ENCODE peak calls at places on chromosomes 3 and 15, in five cellular contexts. I is uterus, Q is IMR-90, P is GM12892, M is H1. J is an unnamed sample.

GRCh38 chr3:53860196-53860595 is 13.8 kb downstream of the IL17RB start:
- DNase-seq in I (no peak), Q (no peak), P (no peak), M (no peak), J (no peak)

GRCh38 chr15:101329309-101329863 is 34.3 kb upstream of the SNRPA1 start:
- DNase-seq in I (no peak), Q (no peak), P (no peak), M (no peak), J (no peak)

GRCh38 chr3:169627789-169628188 is 35.7 kb downstream of the MECOM start:
- DNase-seq in I (no peak), Q (no peak), P (no peak), M (no peak), J (no peak)

GRCh38 chr3:195907730-195908438 is 467 bp downstream of the TNK2 start:
- DNase-seq in I (no peak), Q (no peak), P (no peak), M (no peak), J (peak)

GRCh38 chr15:100114100-100114499 is 227.7 kb downstream of the ADAMTS17 start:
- DNase-seq in I (peak), Q (peak), P (no peak), M (no peak), J (peak)

GRCh38 chr15:35289029-35289617 is 204.0 kb upstream of the NANOGP8 start:
- DNase-seq in I (no peak), Q (peak), P (no peak), M (no peak), J (no peak)

GRCh38 chr3:46898321-46899150 is 21.0 kb downstream of the PTH1R start:
- DNase-seq in I (no peak), Q (no peak), P (no peak), M (peak), J (peak)

GRCh38 chr3:190601597-190601996 is 87.7 kb downstream of the IL1RAP start:
- DNase-seq in I (no peak), Q (no peak), P (no peak), M (no peak), J (peak)

GRCh38 chr3:31858439-31858838 is 122.6 kb downstream of the OSBPL10 start:
- DNase-seq in I (no peak), Q (no peak), P (no peak), M (no peak), J (no peak)

GRCh38 chr3:172808969-172809546 is 58.5 kb downstream of the ECT2 start:
- DNase-seq in I (no peak), Q (peak), P (no peak), M (no peak), J (no peak)

GRCh38 chr15:65304393-65305143 is at the start of gene RNU5B-1:
- DNase-seq in I (peak), Q (peak), P (peak), M (peak), J (peak)

GRCh38 chr3:17602126-17602525 is 140.3 kb downstream of the TBC1D5 start:
- DNase-seq in I (no peak), Q (peak), P (no peak), M (no peak), J (no peak)

GRCh38 chr3:40505599-40506462 is at the start of gene ZNF620:
- DNase-seq in I (peak), Q (peak), P (peak), M (peak), J (peak)

GRCh38 chr15:31256385-31257265 is 70.0 kb upstream of the KLF13 start:
- DNase-seq in I (no peak), Q (no peak), P (no peak), M (no peak), J (peak)

GRCh38 chr15:51907136-51907862 is 64.3 kb downstream of the LEO1 start:
- DNase-seq in I (no peak), Q (peak), P (no peak), M (no peak), J (no peak)

GRCh38 chr15:58019503-58020376 is 45.8 kb downstream of the ALDH1A2 start:
- DNase-seq in I (no peak), Q (peak), P (no peak), M (no peak), J (no peak)

GRCh38 chr3:186815490-186815889 is 9.2 kb upstream of the RFC4 start:
- DNase-seq in I (no peak), Q (peak), P (no peak), M (peak), J (no peak)

GRCh38 chr3:113226491-113226890 is 15.1 kb downstream of the BOC start:
- DNase-seq in I (no peak), Q (no peak), P (no peak), M (no peak), J (no peak)

GRCh38 chr15:95998935-95999334 is 331.6 kb upstream of the NR2F2 start:
- DNase-seq in I (no peak), Q (no peak), P (no peak), M (no peak), J (no peak)

GRCh38 chr3:194449913-194450312 is 36.9 kb downstream of the ATP13A3 start:
- DNase-seq in I (no peak), Q (no peak), P (no peak), M (no peak), J (no peak)

GRCh38 chr3:109268181-109268580 is 48.1 kb downstream of the DPPA2 start:
- DNase-seq in I (no peak), Q (no peak), P (no peak), M (no peak), J (no peak)

GRCh38 chr15:69980311-69981059 is 117.2 kb downstream of the TLE3 start:
- DNase-seq in I (no peak), Q (no peak), P (no peak), M (no peak), J (no peak)

GRCh38 chr3:27752926-27753325 is 30.8 kb upstream of the EOMES start:
- DNase-seq in I (no peak), Q (no peak), P (no peak), M (no peak), J (no peak)

GRCh38 chr3:173465112-173465511 is 67.6 kb downstream of the NLGN1 start:
- DNase-seq in I (no peak), Q (peak), P (no peak), M (no peak), J (no peak)

GRCh38 chr3:29324180-29324651 is 43.3 kb downstream of the RBMS3 start:
- DNase-seq in I (peak), Q (peak), P (no peak), M (no peak), J (peak)

GRCh38 chr3:143495527-143495926 is 352.7 kb downstream of the SLC9A9 start:
- DNase-seq in I (peak), Q (no peak), P (no peak), M (no peak), J (no peak)

GRCh38 chr3:45207471-45207870 is 18.6 kb downstream of the TMEM158 start:
- DNase-seq in I (no peak), Q (no peak), P (no peak), M (no peak), J (no peak)

GRCh38 chr15:31870336-31871158 is 159.8 kb upstream of the CHRNA7 start:
- DNase-seq in I (peak), Q (peak), P (peak), M (peak), J (peak)

GRCh38 chr3:188827078-188827477 is 344.7 kb upstream of the TPRG1 start:
- DNase-seq in I (no peak), Q (no peak), P (no peak), M (no peak), J (no peak)

GRCh38 chr15:82118040-82118439 is 72.2 kb upstream of the MEX3B start:
- DNase-seq in I (no peak), Q (no peak), P (no peak), M (no peak), J (no peak)

GRCh38 chr15:58462973-58463663 is 31.3 kb downstream of the LIPC start:
- DNase-seq in I (no peak), Q (no peak), P (no peak), M (no peak), J (no peak)

GRCh38 chr3:194323785-194324735 is 27.1 kb downstream of the CPN2 start:
- DNase-seq in I (peak), Q (peak), P (peak), M (no peak), J (peak)

GRCh38 chr3:188061133-188061532 is 92.8 kb upstream of the LPP start:
- DNase-seq in I (peak), Q (peak), P (no peak), M (no peak), J (no peak)

GRCh38 chr3:172098698-172099494 is 59.5 kb downstream of the FNDC3B start:
- DNase-seq in I (no peak), Q (no peak), P (no peak), M (no peak), J (no peak)

GRCh38 chr15:66472176-66472999 is 25.2 kb downstream of the SNAPC5 start:
- DNase-seq in I (no peak), Q (peak), P (peak), M (no peak), J (no peak)

GRCh38 chr3:127745656-127746399 is 73.1 kb downstream of the ABTB1 start:
- DNase-seq in I (no peak), Q (no peak), P (no peak), M (no peak), J (no peak)

GRCh38 chr3:107325446-107325845 is 51.8 kb upstream of the CCDC54 start:
- DNase-seq in I (no peak), Q (no peak), P (no peak), M (no peak), J (no peak)

DNA sequence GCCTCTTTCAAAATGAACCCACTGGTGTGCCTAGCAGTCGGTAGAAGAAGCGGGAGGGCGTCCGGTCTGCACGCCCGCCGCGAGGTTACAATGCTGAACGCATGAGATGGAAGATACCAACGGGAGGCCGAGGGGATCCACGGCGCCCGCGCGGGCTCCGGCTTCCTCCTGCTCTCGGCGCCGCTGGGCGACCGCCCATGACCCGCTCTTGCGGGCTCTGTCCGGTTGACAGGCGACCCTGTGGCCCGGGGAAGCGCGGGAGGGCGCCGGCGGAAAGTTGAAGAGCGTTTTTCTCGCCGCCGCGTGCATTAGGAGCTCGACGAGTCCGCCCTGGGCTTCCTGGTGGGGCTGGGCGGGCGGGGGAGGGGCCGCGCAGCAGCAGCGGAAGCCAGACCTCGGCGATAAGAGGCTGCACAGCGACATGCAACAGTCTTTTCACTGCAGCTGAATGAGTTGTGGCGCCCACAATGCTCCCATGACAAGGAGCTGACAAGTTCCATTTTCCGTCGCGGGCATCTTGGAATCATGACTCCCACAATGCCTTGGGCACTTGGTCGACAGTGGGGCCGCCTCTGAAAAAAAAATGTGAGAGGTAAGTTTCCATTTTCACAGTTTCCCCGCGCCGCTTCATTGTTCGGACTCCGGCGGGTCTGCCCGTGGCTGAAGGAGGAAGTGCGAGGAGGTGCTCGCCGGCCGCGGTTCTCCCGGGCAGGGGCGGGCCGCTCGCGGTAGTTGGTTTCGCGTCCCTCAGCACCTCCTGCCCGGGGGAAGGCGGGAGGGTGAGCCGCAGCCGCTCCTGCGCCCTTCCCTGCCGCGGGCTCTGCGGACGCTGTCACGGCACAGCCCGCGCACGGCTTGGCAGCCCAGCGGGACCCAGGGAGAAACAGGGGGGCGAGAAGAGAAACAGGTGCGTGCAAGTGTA is at the start of gene MBNL1:
- DNase-seq in I (peak), Q (peak), P (peak), M (peak), J (peak)
- TF ChIP-seq POLR2A in I (peak), Q (peak), P (peak), M (no peak), J (peak)

DNA sequence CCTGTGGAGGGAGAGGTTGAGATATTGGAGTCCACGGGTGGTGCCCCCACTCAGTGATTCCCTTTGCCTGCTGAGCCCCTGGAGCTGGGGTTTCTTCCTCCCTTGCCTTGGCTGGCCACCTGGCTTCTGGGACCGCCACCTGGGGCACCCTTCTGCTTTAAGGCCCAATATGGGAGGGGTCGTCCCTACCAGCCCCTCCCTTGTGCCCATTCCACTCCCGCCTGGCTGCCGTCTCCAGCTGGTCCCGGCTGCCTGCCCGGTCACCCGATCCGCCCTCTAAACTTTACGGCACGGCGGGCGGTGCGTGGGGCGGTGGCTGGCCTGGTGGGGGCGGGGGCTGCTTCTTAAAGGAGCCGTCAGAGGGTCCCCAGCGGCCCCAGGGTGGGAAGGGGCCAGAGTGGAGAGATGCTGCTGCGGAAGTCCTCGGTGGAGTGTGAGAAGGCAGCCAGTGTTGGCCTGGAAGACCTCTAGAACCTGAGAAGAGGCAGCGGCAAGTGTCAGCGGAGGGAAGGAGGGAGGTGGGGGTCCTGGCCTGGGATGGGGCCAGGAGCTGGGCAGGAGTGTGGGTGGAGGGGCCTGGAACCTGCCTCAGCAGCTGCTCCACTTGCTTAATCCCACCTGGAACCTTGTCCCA is 1.6 kb upstream of the SEMA3B start:
- DNase-seq in I (peak), Q (no peak), P (no peak), M (peak), J (peak)
- TF ChIP-seq POLR2A in I (peak), Q (no peak), P (no peak), M (no peak), J (no peak)

GRCh38 chr3:119322523-119323400 is 28.6 kb downstream of the ARHGAP31 start:
- DNase-seq in I (peak), Q (peak), P (peak), M (peak), J (peak)
- TF ChIP-seq POLR2A in I (no peak), Q (peak), P (peak), M (peak), J (no peak)

DNA sequence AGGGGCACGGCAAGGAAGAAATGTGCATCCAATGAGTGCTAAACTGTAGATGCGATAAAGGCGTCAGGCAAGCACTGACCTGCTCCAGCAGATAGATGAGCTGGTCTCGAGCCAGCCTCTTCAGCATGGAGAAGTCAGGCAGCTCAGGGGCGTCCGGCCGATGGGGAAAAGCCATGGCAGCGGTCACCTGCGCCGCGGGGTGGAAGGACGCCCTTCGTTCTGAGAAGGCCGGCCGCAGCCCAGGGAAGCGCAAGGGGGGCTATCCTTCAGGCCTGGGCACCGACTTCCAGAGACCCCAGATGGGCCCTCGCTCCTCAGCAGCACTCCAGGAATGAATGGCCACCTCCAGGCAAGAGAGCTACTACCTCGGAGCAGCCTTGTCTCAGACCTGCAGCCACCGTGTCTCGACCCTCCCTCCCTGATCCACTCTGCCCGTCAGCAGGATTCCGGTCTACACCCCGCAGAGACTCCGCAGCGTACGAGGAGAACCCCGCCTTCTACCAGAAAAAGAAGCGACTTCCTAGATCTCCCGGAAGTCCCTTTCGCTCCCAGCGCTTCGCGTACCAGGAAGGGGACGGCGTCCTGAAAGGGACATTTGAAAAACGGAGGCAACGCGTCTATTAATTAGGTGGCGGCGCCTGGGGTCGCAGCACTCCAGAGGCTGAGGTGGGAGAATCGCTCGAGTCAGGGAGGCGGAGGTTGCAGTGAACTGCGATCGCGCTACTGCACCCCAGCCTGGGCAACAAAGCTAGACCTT is at the start of gene VPS33B:
- DNase-seq in I (peak), Q (peak), P (peak), M (peak), J (peak)
- TF ChIP-seq POLR2A in I (no peak), Q (peak), P (peak), M (no peak), J (no peak)

GRCh38 chr15:74434260-74434915 is 630 bp upstream of the SEMA7A start:
- DNase-seq in I (no peak), Q (peak), P (no peak), M (no peak), J (no peak)

GRCh38 chr15:74431645-74432044 is 2.1 kb downstream of the SEMA7A start:
- DNase-seq in I (no peak), Q (no peak), P (no peak), M (no peak), J (no peak)

GRCh38 chr15:74432968-74433591 is 678 bp downstream of the SEMA7A start:
- DNase-seq in I (no peak), Q (no peak), P (no peak), M (no peak), J (no peak)

GRCh38 chr15:74432271-74432967 is 1.3 kb downstream of the SEMA7A start:
- DNase-seq in I (no peak), Q (no peak), P (no peak), M (no peak), J (no peak)

GRCh38 chr15:74433592-74434259 is at the start of gene SEMA7A:
- DNase-seq in I (peak), Q (peak), P (peak), M (peak), J (peak)
- TF ChIP-seq POLR2A in I (peak), Q (peak), P (peak), M (no peak), J (no peak)

GRCh38 chr15:42156266-42156922 is at the start of gene PLA2G4F:
- DNase-seq in I (no peak), Q (no peak), P (no peak), M (no peak), J (no peak)

GRCh38 chr15:42158941-42159340 is 2.5 kb upstream of the PLA2G4F start:
- DNase-seq in I (no peak), Q (no peak), P (no peak), M (no peak), J (no peak)

GRCh38 chr15:42155546-42156265 is 730 bp downstream of the PLA2G4F start:
- DNase-seq in I (no peak), Q (no peak), P (no peak), M (no peak), J (no peak)

GRCh38 chr15:42157981-42158765 is 1.7 kb upstream of the PLA2G4F start:
- DNase-seq in I (no peak), Q (peak), P (no peak), M (no peak), J (no peak)

DNA sequence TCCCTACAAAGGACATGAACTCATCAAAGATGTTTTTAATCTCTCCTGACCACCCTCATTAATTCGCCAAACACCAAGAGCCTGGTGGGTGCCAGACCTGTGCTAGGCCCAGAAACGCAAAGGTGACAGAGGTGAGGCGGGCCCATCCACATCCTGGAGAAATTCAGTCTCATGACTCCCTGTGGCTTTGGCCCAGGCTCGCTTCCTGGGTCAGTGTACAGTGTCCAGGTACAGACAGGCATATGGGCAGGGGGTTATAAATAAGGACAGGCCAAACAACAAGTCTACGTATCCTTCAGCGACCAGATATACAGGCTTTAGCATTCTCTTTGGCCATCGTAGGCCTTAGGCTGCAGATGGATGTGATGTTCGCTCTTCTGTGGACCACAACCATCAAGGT is 945 bp upstream of the PLA2G4F start:
- DNase-seq in I (no peak), Q (no peak), P (no peak), M (no peak), J (no peak)
- TF ChIP-seq POLR2A in I (no peak), Q (no peak), P (no peak), M (no peak), J (no peak)

GRCh38 chr15:40902605-40903561 is 8.6 kb downstream of the VPS18 start:
- DNase-seq in I (no peak), Q (no peak), P (no peak), M (no peak), J (peak)

GRCh38 chr15:40908095-40908494 is 13.8 kb downstream of the VPS18 start:
- DNase-seq in I (no peak), Q (no peak), P (no peak), M (no peak), J (no peak)

GRCh38 chr15:40906947-40907802 is 12.9 kb downstream of the VPS18 start:
- DNase-seq in I (no peak), Q (peak), P (no peak), M (no peak), J (peak)

GRCh38 chr15:40904552-40905201 is 10.4 kb downstream of the VPS18 start:
- DNase-seq in I (no peak), Q (no peak), P (no peak), M (no peak), J (no peak)

GRCh38 chr15:40906101-40906946 is 12.1 kb downstream of the VPS18 start:
- DNase-seq in I (peak), Q (peak), P (peak), M (peak), J (peak)
- TF ChIP-seq POLR2A in I (no peak), Q (peak), P (no peak), M (no peak), J (no peak)